ENCODE peak calls at places on chromosomes 11 and 22, in five cellular contexts. H is activated naive CD8-positive, alpha-beta T cell treated with anti-CD3 and anti-CD28 coated beads, Interleukin-2, amount 50 U/mL, for 24 hours; N is stimulated activated naive CD4-positive, alpha-beta T cell; T is GF-D8; V is stimulated activated CD4-positive, alpha-beta T cell treated with anti-CD3 and anti-CD28 coated beads, Interleukin-15, amount 100 ng/mL, for 24 hours. B is an unnamed sample.
A peak's percentile ranks its signal among the peaks of the same experiment; 100 is the strongest.

GRCh38 chr11:96426356-96427103 is 36.7 kb downstream of the JRKL start:
- DNase-seq in N (no peak), T (no peak), V (no peak), H (no peak), B (peak; percentile 43)

GRCh38 chr11:69913591-69914285 is 94.5 kb upstream of the FGF3 start:
- DNase-seq in T (no peak), H (no peak), N (no peak), V (no peak), B (no peak)

GRCh38 chr11:71465054-71465453 is 12.1 kb downstream of the NADSYN1 start:
- DNase-seq in T (no peak), N (no peak), H (no peak), V (no peak), B (no peak)

GRCh38 chr22:37627545-37627944 is 11.9 kb upstream of the SH3BP1 start:
- DNase-seq in N (peak; percentile 40), V (peak; percentile 62), H (peak; percentile 50), T (no peak), B (no peak)

GRCh38 chr22:23067023-23067650 is 3.2 kb upstream of the GNAZ start:
- DNase-seq in N (no peak), V (no peak), H (no peak), T (no peak), B (no peak)

GRCh38 chr11:62560566-62561103 is 13.1 kb downstream of the EEF1G start:
- DNase-seq in N (peak; percentile 72), H (peak; percentile 79), V (peak; percentile 79), T (peak; percentile 62), B (peak; percentile 73)

GRCh38 chr11:45145421-45146071 is 893 bp upstream of the PRDM11 start:
- DNase-seq in H (no peak), V (peak; percentile 30), N (no peak), T (no peak), B (no peak)

GRCh38 chr11:10990160-10990559 is 132.3 kb upstream of the ZBED5 start:
- DNase-seq in T (no peak), N (no peak), V (no peak), H (no peak), B (no peak)

GRCh38 chr11:33266418-33267215 is 9.4 kb downstream of the HIPK3 start:
- DNase-seq in T (no peak), H (no peak), N (no peak), V (no peak), B (peak; percentile 31)